ENCODE peak calls at places on chromosomes 7 and 10, in four cellular contexts. One of them, this sample, is unnamed. For H4K20me1, the result is how much of the 10 kb centered on the place peaks cover.

GRCh38 chr10:93463723-93464511 is 18.2 kb downstream of the MYOF start:
- DNase-seq in endothelial cell of umbilical vein: peak
- DNase-seq in fibroblast of lung: peak
- DNase-seq in neural progenitor cell: no peak
- DNase-seq in this sample: no peak

GRCh38 chr10:129531969-129532660 is 65.1 kb downstream of the MGMT start:
- DNase-seq in endothelial cell of umbilical vein: no peak
- DNase-seq in fibroblast of lung: peak
- DNase-seq in neural progenitor cell: no peak
- DNase-seq in this sample: no peak

GRCh38 chr7:94344826-94345225 is 49.9 kb upstream of the COL1A2 start:
- DNase-seq in endothelial cell of umbilical vein: no peak
- DNase-seq in fibroblast of lung: peak
- DNase-seq in neural progenitor cell: no peak
- DNase-seq in this sample: no peak

GRCh38 chr10:28734940-28735759 is 57.8 kb downstream of the BAMBI start:
- DNase-seq in endothelial cell of umbilical vein: peak
- DNase-seq in fibroblast of lung: peak
- DNase-seq in neural progenitor cell: no peak
- DNase-seq in this sample: peak

GRCh38 chr10:74947781-74948401 is 121.5 kb downstream of the KAT6B start:
- DNase-seq in endothelial cell of umbilical vein: no peak
- DNase-seq in fibroblast of lung: no peak
- DNase-seq in neural progenitor cell: peak
- DNase-seq in this sample: no peak

GRCh38 chr7:42237891-42238531 is 1.0 kb upstream of the GLI3 start:
- DNase-seq in endothelial cell of umbilical vein: peak
- DNase-seq in fibroblast of lung: peak
- DNase-seq in neural progenitor cell: peak
- DNase-seq in this sample: no peak

GRCh38 chr7:4856336-4857056 is 5.3 kb downstream of the PAPOLB start:
- DNase-seq in endothelial cell of umbilical vein: no peak
- DNase-seq in fibroblast of lung: no peak
- DNase-seq in neural progenitor cell: no peak
- DNase-seq in this sample: no peak

GRCh38 chr10:119489572-119490326 is 52.8 kb downstream of the RGS10 start:
- DNase-seq in endothelial cell of umbilical vein: peak
- DNase-seq in fibroblast of lung: peak
- DNase-seq in neural progenitor cell: peak
- DNase-seq in this sample: no peak

GRCh38 chr10:14405076-14406065 is 74.6 kb upstream of the FRMD4A start:
- DNase-seq in endothelial cell of umbilical vein: no peak
- DNase-seq in fibroblast of lung: peak
- DNase-seq in neural progenitor cell: no peak
- DNase-seq in this sample: peak

GRCh38 chr7:106774768-106775551 is 90.1 kb upstream of the PIK3CG start:
- DNase-seq in endothelial cell of umbilical vein: peak
- DNase-seq in fibroblast of lung: peak
- DNase-seq in neural progenitor cell: no peak
- DNase-seq in this sample: no peak

GRCh38 chr7:21169667-21170605 is 257.9 kb upstream of the SP4 start:
- DNase-seq in endothelial cell of umbilical vein: no peak
- DNase-seq in fibroblast of lung: no peak
- DNase-seq in neural progenitor cell: peak
- DNase-seq in this sample: no peak

GRCh38 chr10:96703358-96703757 is 17.0 kb downstream of the PIK3AP1 start:
- DNase-seq in endothelial cell of umbilical vein: no peak
- DNase-seq in fibroblast of lung: no peak
- DNase-seq in neural progenitor cell: no peak
- DNase-seq in this sample: no peak

GRCh38 chr10:96709525-96709924 is 10.8 kb downstream of the PIK3AP1 start:
- DNase-seq in endothelial cell of umbilical vein: no peak
- DNase-seq in fibroblast of lung: no peak
- DNase-seq in neural progenitor cell: no peak
- DNase-seq in this sample: no peak

GRCh38 chr10:96705134-96705533 is 15.2 kb downstream of the PIK3AP1 start:
- DNase-seq in endothelial cell of umbilical vein: no peak
- DNase-seq in fibroblast of lung: no peak
- DNase-seq in neural progenitor cell: no peak
- DNase-seq in this sample: no peak

GRCh38 chr10:96708456-96708855 is 11.9 kb downstream of the PIK3AP1 start:
- DNase-seq in endothelial cell of umbilical vein: no peak
- DNase-seq in fibroblast of lung: no peak
- DNase-seq in neural progenitor cell: no peak
- DNase-seq in this sample: no peak

DNA sequence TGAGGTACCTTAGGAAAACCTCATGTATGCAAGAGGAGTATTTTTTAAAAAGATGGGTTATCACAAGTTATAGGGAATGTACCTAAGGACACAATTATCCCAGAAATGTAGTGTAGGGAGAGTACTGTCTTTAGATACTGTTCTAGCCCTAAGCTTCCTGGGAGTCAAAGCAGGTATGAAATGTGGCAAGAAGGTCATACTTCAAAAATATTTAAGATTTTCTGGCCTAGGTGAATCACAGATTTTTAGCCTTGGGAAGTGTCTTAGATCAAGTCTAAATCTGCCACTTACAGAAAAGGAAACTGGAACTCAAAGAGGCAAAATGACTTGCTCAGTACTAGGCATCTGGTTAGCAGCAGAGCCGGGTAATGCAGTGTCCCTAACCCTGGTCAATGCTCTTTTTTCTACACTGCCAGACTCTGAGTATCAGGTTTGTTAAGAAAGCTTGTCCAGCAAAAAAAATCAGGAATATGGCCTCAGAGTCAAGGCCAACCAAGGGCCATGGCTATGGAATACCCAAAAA is 13.9 kb downstream of the PIK3AP1 start:
- DNase-seq in endothelial cell of umbilical vein: no peak
- DNase-seq in fibroblast of lung: no peak
- DNase-seq in neural progenitor cell: no peak
- DNase-seq in this sample: no peak
- H4K20me1 ChIP-seq in endothelial cell of umbilical vein: under half
- H4K20me1 ChIP-seq in fibroblast of lung: under half
- H4K20me1 ChIP-seq in neural progenitor cell: under half
- H4K20me1 ChIP-seq in this sample: under half

DNA sequence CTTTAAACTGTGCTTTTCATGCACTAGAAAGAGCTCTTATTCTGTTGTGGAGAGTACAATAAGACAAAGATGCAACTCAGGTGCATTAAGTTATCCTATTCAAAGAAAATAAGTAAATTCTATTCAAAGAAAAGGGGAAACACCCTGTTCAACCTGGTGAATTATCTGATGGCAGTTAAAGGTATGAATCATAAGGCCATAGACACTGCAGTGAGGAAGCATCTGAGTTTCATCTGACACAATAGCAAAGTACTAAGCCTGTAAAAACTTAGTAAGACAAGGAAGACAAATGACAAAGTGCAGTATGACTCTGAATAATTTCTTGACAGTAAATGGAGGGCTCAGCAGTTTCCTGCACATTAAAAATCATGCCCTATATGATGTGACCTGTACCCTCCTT is 91.0 kb upstream of the LRRTM3 start:
- DNase-seq in endothelial cell of umbilical vein: no peak
- DNase-seq in fibroblast of lung: no peak
- DNase-seq in neural progenitor cell: no peak
- DNase-seq in this sample: peak
- H3K27ac ChIP-seq in endothelial cell of umbilical vein: no peak
- H3K27ac ChIP-seq in fibroblast of lung: no peak
- H3K27ac ChIP-seq in neural progenitor cell: no peak
- H3K27ac ChIP-seq in this sample: no peak

GRCh38 chr7:1993031-1993685 is 239.6 kb downstream of the MAD1L1 start:
- DNase-seq in endothelial cell of umbilical vein: no peak
- DNase-seq in fibroblast of lung: no peak
- DNase-seq in neural progenitor cell: no peak
- DNase-seq in this sample: no peak
- H4K20me1 ChIP-seq in endothelial cell of umbilical vein: under half
- H4K20me1 ChIP-seq in fibroblast of lung: under half
- H4K20me1 ChIP-seq in neural progenitor cell: under half
- H4K20me1 ChIP-seq in this sample: under half

GRCh38 chr7:159156436-159157245 is 12.0 kb upstream of the VIPR2 start:
- DNase-seq in endothelial cell of umbilical vein: no peak
- DNase-seq in fibroblast of lung: no peak
- DNase-seq in neural progenitor cell: no peak
- DNase-seq in this sample: no peak
- H3K27ac ChIP-seq in endothelial cell of umbilical vein: no peak
- H3K27ac ChIP-seq in fibroblast of lung: no peak
- H3K27ac ChIP-seq in neural progenitor cell: no peak
- H3K27ac ChIP-seq in this sample: no peak

DNA sequence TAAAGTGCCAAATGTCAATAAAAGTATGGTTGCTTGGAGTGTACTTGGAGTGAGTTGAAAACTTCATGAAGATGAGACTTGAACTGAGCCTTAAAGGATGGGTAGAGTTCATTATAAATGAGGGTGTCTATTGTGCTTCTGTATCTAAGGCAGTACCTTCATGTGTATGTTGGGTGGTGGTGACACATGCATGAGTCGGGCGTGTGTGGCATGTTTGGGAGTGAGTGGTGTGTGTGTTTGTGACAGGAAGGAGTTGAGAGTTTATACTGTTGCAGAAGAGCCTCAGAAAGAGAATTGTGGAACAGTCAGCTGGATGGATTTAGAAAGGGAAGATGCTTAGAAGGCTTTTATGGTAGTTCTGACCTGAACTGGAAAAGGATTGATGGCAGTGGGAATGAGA is 6.0 kb upstream of the ZRANB1 start:
- DNase-seq in endothelial cell of umbilical vein: no peak
- DNase-seq in fibroblast of lung: peak
- DNase-seq in neural progenitor cell: no peak
- DNase-seq in this sample: no peak
- H4K20me1 ChIP-seq in endothelial cell of umbilical vein: under half
- H4K20me1 ChIP-seq in fibroblast of lung: under half
- H4K20me1 ChIP-seq in neural progenitor cell: half or more
- H4K20me1 ChIP-seq in this sample: under half

GRCh38 chr10:112365451-112365850 is 8.5 kb upstream of the ACSL5 start:
- DNase-seq in endothelial cell of umbilical vein: no peak
- DNase-seq in fibroblast of lung: no peak
- DNase-seq in neural progenitor cell: no peak
- DNase-seq in this sample: no peak

GRCh38 chr10:112365014-112365432 is 8.9 kb upstream of the ACSL5 start:
- DNase-seq in endothelial cell of umbilical vein: no peak
- DNase-seq in fibroblast of lung: no peak
- DNase-seq in neural progenitor cell: no peak
- DNase-seq in this sample: no peak

GRCh38 chr10:112361951-112362770 is 11.8 kb upstream of the ACSL5 start:
- DNase-seq in endothelial cell of umbilical vein: peak
- DNase-seq in fibroblast of lung: peak
- DNase-seq in neural progenitor cell: no peak
- DNase-seq in this sample: peak

GRCh38 chr10:112362833-112363232 is 11.1 kb upstream of the ACSL5 start:
- DNase-seq in endothelial cell of umbilical vein: peak
- DNase-seq in fibroblast of lung: no peak
- DNase-seq in neural progenitor cell: no peak
- DNase-seq in this sample: no peak

GRCh38 chr10:112363696-112364688 is 9.9 kb upstream of the ACSL5 start:
- DNase-seq in endothelial cell of umbilical vein: no peak
- DNase-seq in fibroblast of lung: no peak
- DNase-seq in neural progenitor cell: no peak
- DNase-seq in this sample: no peak
- H3K27ac ChIP-seq in endothelial cell of umbilical vein: no peak
- H3K27ac ChIP-seq in fibroblast of lung: no peak
- H3K27ac ChIP-seq in neural progenitor cell: no peak
- H3K27ac ChIP-seq in this sample: no peak